ENCODE peak calls at places on chromosomes 13 and 19, in eight cellular contexts. V is foreskin fibroblast; B is stimulated activated CD4-positive, alpha-beta T cell treated with anti-CD3 and anti-CD28 coated beads, TNF-alpha, amount 100 ng/mL, for 24 hours; T is activated naive CD8-positive, alpha-beta T cell treated with anti-CD3 and anti-CD28 coated beads, Interleukin-2, amount 10 ng/mL, durations not matched to agents 7 days and 5 days; U is hippocampal formation; D is cerebellar cortex; Z is psoas muscle; R is Calu3. N is an unnamed sample.

GRCh38 chr13:42137856-42138537 is 89.5 kb downstream of the DGKH start:
- DNase-seq in Z (no peak), B (no peak), R (no peak), V (peak), D (no peak), U (no peak), T (no peak), N (no peak)

GRCh38 chr19:6108721-6109633 is 1.3 kb downstream of the RFX2 start:
- DNase-seq in Z (peak), T (peak), R (peak), D (peak), B (peak), V (peak), U (no peak), N (no peak)

GRCh38 chr13:20301391-20302071 is 69.4 kb upstream of the GJB6 start:
- DNase-seq in B (no peak), V (no peak), U (no peak), D (no peak), Z (peak), T (no peak), R (no peak), N (no peak)

GRCh38 chr19:29680447-29680846 is 15.2 kb downstream of the PLEKHF1 start:
- DNase-seq in B (peak), R (no peak), U (peak), Z (peak), V (no peak), T (peak), D (no peak), N (no peak)

GRCh38 chr13:31951215-31951678 is 80.3 kb upstream of the FRY start:
- DNase-seq in R (peak), B (no peak), Z (peak), V (peak), U (no peak), D (peak), T (no peak), N (no peak)

GRCh38 chr19:27972291-27973040 is 1240.5 kb downstream of the UQCRFS1 start:
- DNase-seq in U (no peak), V (peak), D (peak), Z (no peak), T (no peak), R (peak), B (no peak), N (no peak)

GRCh38 chr13:76225815-76226489 is 589.8 kb downstream of the LMO7 start:
- DNase-seq in R (no peak), Z (peak), T (no peak), B (no peak), U (no peak), D (no peak), V (peak), N (peak)

GRCh38 chr19:55579766-55580621 is 654 bp downstream of the ZNF579 start:
- DNase-seq in B (no peak), T (no peak), R (no peak), U (no peak), V (peak), Z (no peak), D (peak), N (no peak)

GRCh38 chr13:44837250-44837649 is 152.0 kb downstream of the NUFIP1 start:
- DNase-seq in U (no peak), D (no peak), Z (no peak), T (no peak), R (no peak), V (peak), B (no peak), N (no peak)

GRCh38 chr19:43957891-43958290 is 6.9 kb downstream of the ZNF221 start:
- DNase-seq in D (no peak), Z (no peak), R (no peak), V (peak), T (no peak), U (no peak), B (no peak), N (peak)

GRCh38 chr13:48567521-48568331 is 34.8 kb upstream of the RCBTB2 start:
- DNase-seq in B (no peak), V (peak), D (no peak), R (no peak), Z (no peak), T (no peak), U (peak), N (peak)

GRCh38 chr19:29211562-29212416 is 1.2 kb downstream of the UQCRFS1 start:
- DNase-seq in V (peak), Z (no peak), D (no peak), B (no peak), T (no peak), U (no peak), R (no peak), N (peak)

GRCh38 chr19:52297601-52298358 is 811 bp downstream of the ZNF480 start:
- DNase-seq in Z (no peak), T (no peak), U (no peak), R (no peak), V (peak), D (no peak), B (no peak), N (no peak)

GRCh38 chr19:47509170-47509847 is 5.6 kb downstream of the NAPA start:
- DNase-seq in T (no peak), R (no peak), Z (no peak), U (no peak), V (no peak), D (peak), B (no peak), N (no peak)

GRCh38 chr19:10892256-10892655 is 20.9 kb downstream of the CARM1 start:
- DNase-seq in T (no peak), U (no peak), B (no peak), D (no peak), V (no peak), R (no peak), Z (peak), N (no peak)

GRCh38 chr13:74246398-74246975 is 112.3 kb upstream of the KLF12 start:
- DNase-seq in R (no peak), U (no peak), V (peak), T (no peak), B (no peak), Z (no peak), D (peak), N (peak)

GRCh38 chr13:24271611-24272451 is 37.5 kb upstream of the C1QTNF9 start:
- DNase-seq in U (peak), R (peak), Z (peak), V (peak), T (peak), B (peak), D (peak), N (peak)